ENCODE peak calls at places on chromosomes 16 and 17, in nine cellular contexts. B is activated T-helper 9 cell treated with anti-CD3 and anti-CD28 coated beads, Interleukin-2, amount 50 U/mL, for 16 hours; H is mesendoderm; N is dermis blood vessel endothelial cell; Q is cardiac muscle cell; M is foreskin fibroblast; Z is activated CD4-positive, alpha-beta T cell treated with anti-CD3 and anti-CD28 coated beads for 4 hours; K is AG10803; S is NCI-H2171 treated with DMSO at 0.1 percent for 48 hours. O is an unnamed sample.

GRCh38 chr17:10984163-10984562 is 146.3 kb upstream of the PIRT start:
- DNase-seq in M (no peak), S (no peak), K (no peak), N (no peak), B (no peak), Q (no peak), Z (no peak), H (no peak), O (no peak)

GRCh38 chr16:63684702-63685101 is 1437.2 kb downstream of the CDH11 start:
- DNase-seq in H (peak), Z (no peak), B (no peak), S (no peak), Q (peak), M (no peak), N (no peak), K (no peak), O (no peak)

GRCh38 chr17:74373838-74374606 is 6.7 kb downstream of the GPR142 start:
- DNase-seq in Q (no peak), Z (no peak), N (no peak), S (peak), H (no peak), B (no peak), M (no peak), K (no peak), O (no peak)

GRCh38 chr16:81900456-81900855 is 110.8 kb downstream of the SDR42E1 start:
- DNase-seq in M (no peak), Z (no peak), H (no peak), S (no peak), N (no peak), Q (no peak), K (no peak), B (no peak), O (no peak)

GRCh38 chr17:64984776-64985521 is 65.7 kb upstream of the LRRC37A3 start:
- DNase-seq in B (peak), H (no peak), Z (peak), K (peak), Q (no peak), N (peak), M (peak), S (no peak), O (peak)

GRCh38 chr17:57138956-57139576 is 54.0 kb downstream of the AKAP1 start:
- DNase-seq in K (no peak), M (peak), Z (no peak), N (no peak), B (no peak), S (peak), Q (no peak), H (peak), O (no peak)

GRCh38 chr16:13560151-13560550 is 359.8 kb upstream of the ERCC4 start:
- DNase-seq in Q (no peak), K (no peak), N (no peak), S (peak), M (no peak), B (no peak), Z (no peak), H (peak), O (no peak)

GRCh38 chr17:40091691-40092397 is 8.5 kb downstream of the NR1D1 start:
- DNase-seq in K (no peak), N (no peak), S (peak), Q (no peak), H (peak), M (no peak), Z (no peak), B (no peak), O (no peak)

GRCh38 chr16:66703359-66704215 is 7.0 kb upstream of the CMTM4 start:
- DNase-seq in M (peak), H (peak), Q (no peak), S (peak), Z (no peak), N (no peak), K (peak), B (no peak), O (no peak)

GRCh38 chr16:50520451-50521245 is 27.5 kb upstream of the NKD1 start:
- DNase-seq in B (no peak), M (no peak), H (no peak), S (no peak), N (no peak), Z (no peak), Q (no peak), K (no peak), O (no peak)

GRCh38 chr16:48358419-48358818 is 26.8 kb downstream of the SIAH1 start:
- DNase-seq in S (no peak), Q (no peak), Z (no peak), M (no peak), H (no peak), N (no peak), B (no peak), K (no peak), O (no peak)

GRCh38 chr17:48995871-48996695 is 1.1 kb upstream of the IGF2BP1 start:
- DNase-seq in M (peak), K (no peak), Z (no peak), Q (peak), H (peak), S (no peak), B (no peak), N (no peak), O (no peak)

GRCh38 chr17:61007980-61008379 is 330.3 kb downstream of the BCAS3 start:
- DNase-seq in N (peak), H (peak), Z (no peak), B (no peak), K (no peak), M (no peak), Q (peak), S (no peak), O (no peak)

O was measured in stimulated activated naive CD4-positive, alpha-beta T cell treated with Interleukin-2 at 50 U/mL for 16 hours.